ENCODE peak calls at places on chromosome 20, in seven cellular contexts. U is neuronal stem cell, F is SJSA1, T is psoas muscle, G is GM23338, Y is tibial nerve, V is RWPE1. I is an unnamed sample.

GRCh38 chr20:10708342-10709185 is 34.8 kb upstream of the JAG1 start:
- DNase-seq in U (peak; percentile 73), F (peak; percentile 21), T (no peak), G (no peak), Y (no peak), V (peak; percentile 29), I (no peak)

GRCh38 chr20:33653218-33653899 is 8.8 kb upstream of the C20orf144 start:
- DNase-seq in U (peak; percentile 53), F (peak; percentile 69), T (no peak), G (peak; percentile 90), Y (peak; percentile 69), V (peak; percentile 85), I (peak; percentile 40)

GRCh38 chr20:20364016-20364746 is 3.7 kb upstream of the INSM1 start:
- DNase-seq in U (peak; percentile 58), F (no peak), T (no peak), G (peak; percentile 81), Y (no peak), V (no peak), I (peak; percentile 65)

GRCh38 chr20:45948742-45949541 is 14.5 kb downstream of the PCIF1 start:
- DNase-seq in U (no peak), F (no peak), T (no peak), G (no peak), Y (no peak), V (no peak), I (peak; percentile 60)

GRCh38 chr20:3409417-3409816 is 1.9 kb upstream of the DNAAF9 start:
- DNase-seq in U (no peak), F (no peak), T (no peak), G (no peak), Y (no peak), V (no peak), I (no peak)

GRCh38 chr20:59571591-59572314 is 32.6 kb upstream of the PHACTR3 start:
- DNase-seq in U (peak; percentile 72), F (peak; percentile 41), T (peak; percentile 46), G (peak; percentile 87), Y (peak; percentile 50), V (peak; percentile 93), I (peak; percentile 59)

GRCh38 chr20:59708326-59708725 is 104.0 kb downstream of the PHACTR3 start:
- DNase-seq in U (no peak), F (no peak), T (no peak), G (no peak), Y (no peak), V (no peak), I (no peak)

GRCh38 chr20:11214281-11214680 is 540.5 kb upstream of the JAG1 start:
- DNase-seq in U (no peak), F (no peak), T (no peak), G (no peak), Y (no peak), V (no peak), I (no peak)

GRCh38 chr20:36493013-36493800 is 48.1 kb upstream of the MYL9 start:
- DNase-seq in U (no peak), F (no peak), T (no peak), G (peak; percentile 75), Y (no peak), V (no peak), I (no peak)

GRCh38 chr20:10553326-10553984 is 118.3 kb downstream of the SLX4IP start:
- DNase-seq in U (peak; percentile 39), F (peak; percentile 71), T (peak; percentile 63), G (peak; percentile 87), Y (peak; percentile 82), V (peak; percentile 53), I (peak; percentile 53)

GRCh38 chr20:48166082-48166835 is 381.0 kb upstream of the SULF2 start:
- DNase-seq in U (no peak), F (peak; percentile 67), T (no peak), G (no peak), Y (no peak), V (no peak), I (no peak)

GRCh38 chr20:18279231-18279630 is 9.1 kb upstream of the ZNF133 start:
- DNase-seq in U (no peak), F (no peak), T (no peak), G (no peak), Y (no peak), V (no peak), I (no peak)

GRCh38 chr20:1187605-1188171 is 2.9 kb upstream of the TMEM74B start:
- DNase-seq in U (no peak), F (no peak), T (no peak), G (peak; percentile 61), Y (no peak), V (no peak), I (no peak)
- H3K27ac ChIP-seq in U (no peak overlapping the region), F (no peak overlapping the region), T (no peak overlapping the region), G (no peak overlapping the region), Y (no peak overlapping the region), V (no peak overlapping the region), I (peak overlapping the region; percentile 33)

DNA sequence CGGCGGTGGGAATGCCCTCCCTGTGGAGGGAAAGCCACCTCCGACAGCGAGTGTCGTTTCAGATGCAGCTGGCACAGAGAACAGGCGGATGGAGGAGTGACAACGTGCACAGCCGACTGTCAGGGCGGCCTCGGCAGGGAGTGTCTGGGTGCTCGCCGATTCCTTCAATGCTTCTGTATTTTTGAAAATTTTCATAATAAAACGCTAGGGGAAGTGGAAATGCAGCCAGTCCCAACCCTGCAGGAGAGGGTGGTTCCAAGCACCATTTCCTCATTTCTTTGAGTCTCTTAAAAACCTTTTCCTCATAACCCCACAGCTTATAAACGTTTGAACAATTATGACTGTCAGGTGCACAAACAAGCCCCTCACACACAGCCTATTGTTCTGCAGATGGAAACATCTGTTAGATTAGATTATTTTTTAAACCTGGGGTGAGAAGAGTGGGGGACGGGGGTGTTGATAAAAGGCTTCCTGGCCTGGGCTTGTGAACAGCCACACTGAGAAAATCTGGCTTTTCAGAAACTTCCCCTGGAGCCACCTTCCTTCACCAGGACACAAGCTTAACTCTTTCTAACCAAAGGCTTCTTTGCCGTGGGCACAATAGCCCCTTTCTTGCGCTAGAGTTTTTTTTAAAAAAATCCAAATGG is 228.9 kb downstream of the ANKRD60 start:
- DNase-seq in U (peak; percentile 31), F (no peak), T (peak; percentile 39), G (no peak), Y (peak; percentile 23), V (no peak), I (no peak)
- H3K27ac ChIP-seq in U (no peak overlapping the region), F (no peak overlapping the region), T (no peak overlapping the region), G (peak overlapping the region; percentile 56), Y (peak overlapping the region; percentile 57), V (no peak overlapping the region), I (peak overlapping the region; percentile 45)

DNA sequence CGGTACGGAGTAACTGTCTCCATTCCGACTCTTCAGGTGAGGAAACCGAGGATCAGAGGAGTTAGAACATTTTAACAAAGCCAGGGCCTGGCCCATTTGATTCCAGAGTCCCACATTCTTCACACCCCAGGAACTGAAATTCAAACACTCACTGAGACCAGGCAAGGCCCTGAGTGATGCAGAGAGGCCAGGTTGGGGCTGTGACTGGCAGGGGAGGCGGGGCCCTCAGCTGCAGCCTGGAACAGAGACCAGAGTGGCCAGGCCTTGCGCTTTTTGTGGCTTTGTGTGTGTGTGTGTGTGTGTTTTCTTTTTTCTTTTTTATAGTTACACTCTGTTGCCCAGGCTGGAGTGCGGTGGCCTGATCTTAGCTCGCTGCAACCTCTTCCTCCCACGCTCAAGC is 57.2 kb downstream of the BCAS4 start:
- DNase-seq in U (no peak), F (no peak), T (no peak), G (peak; percentile 37), Y (no peak), V (no peak), I (no peak)
- H3K27ac ChIP-seq in U (no peak overlapping the region), F (no peak overlapping the region), T (no peak overlapping the region), G (peak overlapping the region; percentile 59), Y (no peak overlapping the region), V (peak overlapping the region; percentile 97), I (no peak overlapping the region)

GRCh38 chr20:53011640-53012039 is 39.5 kb downstream of the TSHZ2 start:
- DNase-seq in U (no peak), F (no peak), T (no peak), G (no peak), Y (no peak), V (no peak), I (no peak)

GRCh38 chr20:53009979-53010735 is 38.0 kb downstream of the TSHZ2 start:
- DNase-seq in U (no peak), F (no peak), T (no peak), G (no peak), Y (no peak), V (no peak), I (no peak)

GRCh38 chr20:53016534-53017042 is 44.4 kb downstream of the TSHZ2 start:
- DNase-seq in U (no peak), F (no peak), T (no peak), G (no peak), Y (no peak), V (no peak), I (no peak)

GRCh38 chr20:53013847-53014246 is 41.7 kb downstream of the TSHZ2 start:
- DNase-seq in U (no peak), F (no peak), T (no peak), G (no peak), Y (no peak), V (no peak), I (no peak)

DNA sequence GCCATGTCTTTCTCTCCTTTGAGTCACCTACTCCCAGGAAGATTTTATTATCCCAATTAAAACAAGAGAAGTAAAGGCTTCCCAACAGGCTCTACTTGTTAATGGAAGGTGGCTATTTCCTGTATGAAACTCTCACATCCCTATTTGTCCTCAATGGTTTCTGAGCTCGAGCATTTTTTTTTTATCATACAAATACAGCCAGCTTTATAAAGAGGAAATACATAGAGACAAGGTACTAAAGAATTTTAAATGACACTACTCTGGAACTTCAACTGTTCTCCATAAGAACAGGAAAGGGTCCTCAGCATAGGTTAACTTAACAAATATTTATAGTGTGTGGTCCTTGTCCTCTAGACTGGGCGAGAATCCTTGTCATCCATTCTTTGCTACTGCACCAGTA is 41.0 kb downstream of the TSHZ2 start:
- DNase-seq in U (no peak), F (no peak), T (no peak), G (no peak), Y (no peak), V (no peak), I (no peak)
- H3K27ac ChIP-seq in U (no peak overlapping the region), F (no peak overlapping the region), T (no peak overlapping the region), G (no peak overlapping the region), Y (no peak overlapping the region), V (no peak overlapping the region), I (no peak overlapping the region)

DNA sequence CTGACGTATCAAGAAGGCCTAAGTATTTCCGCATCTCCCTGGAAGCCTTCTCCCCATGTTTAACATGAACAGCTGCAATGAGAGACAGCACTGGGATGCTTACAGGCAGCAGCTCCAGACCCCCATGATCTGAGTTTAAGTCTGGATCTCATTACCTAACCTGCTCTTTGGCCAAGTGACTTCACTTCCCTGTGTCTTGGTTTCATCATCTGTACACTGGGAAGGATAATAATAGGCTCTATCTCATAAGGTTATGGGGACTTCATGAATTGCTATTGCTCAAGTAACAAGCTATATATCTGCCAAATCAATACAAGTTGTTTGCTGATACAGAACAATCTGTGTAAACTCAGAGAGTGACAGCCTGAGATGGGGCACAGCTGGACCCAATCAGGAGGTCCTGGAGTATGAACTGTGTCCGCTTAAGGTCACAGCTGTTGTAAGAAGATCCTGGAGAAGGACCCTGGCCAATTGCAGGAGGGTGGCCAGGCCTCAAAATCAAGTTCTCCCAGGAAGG is 56.0 kb downstream of the TGM2 start:
- DNase-seq in U (no peak), F (no peak), T (peak; percentile 58), G (no peak), Y (peak; percentile 41), V (no peak), I (no peak)
- H3K27ac ChIP-seq in U (no peak overlapping the region), F (peak overlapping the region; percentile 36), T (peak overlapping the region; percentile 93), G (no peak overlapping the region), Y (peak overlapping the region; percentile 54), V (peak overlapping the region; percentile 75), I (peak overlapping the region; percentile 53)

GRCh38 chr20:63062188-63063140 is 55.7 kb upstream of the BHLHE23 start:
- DNase-seq in U (no peak), F (no peak), T (no peak), G (no peak), Y (no peak), V (no peak), I (peak; percentile 11)
- H3K27ac ChIP-seq in U (no peak overlapping the region), F (no peak overlapping the region), T (no peak overlapping the region), G (no peak overlapping the region), Y (no peak overlapping the region), V (no peak overlapping the region), I (no peak overlapping the region)

I was measured in left lung.